ENCODE peak calls at places on chromosomes 2 and 18, in eight cellular contexts. C is neuronal stem cell, K is ovary, R is A549, Q is uterus, Z is AML-193, G is NCI-H460, H is choroid plexus epithelial cell. V is an unnamed sample.

GRCh38 chr2:124978597-124978996 is 953.5 kb downstream of the CNTNAP5 start:
- DNase-seq in Z (no peak), K (no peak), G (no peak), C (no peak), H (no peak), R (no peak), Q (no peak), V (no peak)

GRCh38 chr2:36246320-36246990 is 109.1 kb upstream of the CRIM1 start:
- DNase-seq in H (peak), Z (peak), K (no peak), G (no peak), R (no peak), C (no peak), Q (no peak), V (no peak)

GRCh38 chr2:34997779-34998178 is 1357.8 kb upstream of the CRIM1 start:
- DNase-seq in Q (no peak), R (no peak), C (no peak), H (no peak), Z (no peak), K (no peak), G (no peak), V (no peak)

GRCh38 chr2:105102963-105103421 is 65.1 kb downstream of the MRPS9 start:
- DNase-seq in K (no peak), Z (no peak), R (peak), Q (no peak), H (peak), C (peak), G (no peak), V (peak)

GRCh38 chr2:213669657-213670056 is 385.4 kb downstream of the SPAG16 start:
- DNase-seq in G (no peak), Z (no peak), R (no peak), Q (no peak), H (no peak), K (no peak), C (no peak), V (no peak)

GRCh38 chr18:76850112-76850511 is 27.8 kb downstream of the ZNF236 start:
- DNase-seq in G (no peak), K (no peak), R (no peak), Z (no peak), H (no peak), C (no peak), Q (no peak), V (no peak)

GRCh38 chr2:127606594-127607398 is 39.2 kb upstream of the GPR17 start:
- DNase-seq in Z (no peak), C (no peak), R (no peak), G (no peak), K (no peak), H (no peak), Q (no peak), V (peak)

GRCh38 chr2:27667439-27667838 is 3.8 kb downstream of the SLC4A1AP start:
- DNase-seq in C (no peak), K (no peak), Z (peak), R (no peak), Q (no peak), H (no peak), G (no peak), V (no peak)

GRCh38 chr2:6470518-6470917 is 395.2 kb downstream of the CMPK2 start:
- DNase-seq in K (no peak), Z (no peak), C (peak), G (no peak), R (no peak), Q (no peak), H (no peak), V (no peak)

GRCh38 chr18:28974504-28974903 is 797.6 kb upstream of the CDH2 start:
- DNase-seq in C (no peak), Q (no peak), R (no peak), K (no peak), G (no peak), H (no peak), Z (no peak), V (no peak)

GRCh38 chr2:240958366-240959213 is 39.8 kb upstream of the SNED1 start:
- DNase-seq in G (no peak), Q (no peak), K (peak), H (no peak), C (no peak), R (no peak), Z (no peak), V (peak)

GRCh38 chr18:63161728-63162195 is 157.8 kb downstream of the BCL2 start:
- DNase-seq in C (no peak), K (peak), Q (peak), G (no peak), H (peak), Z (peak), R (peak), V (no peak)

GRCh38 chr2:72138921-72139381 is 8.7 kb downstream of the CYP26B1 start:
- DNase-seq in H (no peak), R (no peak), Q (peak), G (no peak), K (no peak), Z (no peak), C (no peak), V (peak)

GRCh38 chr2:186503827-186504606 is 18.0 kb downstream of the ZC3H15 start:
- DNase-seq in G (peak), R (peak), K (no peak), H (peak), C (no peak), Q (no peak), Z (peak), V (no peak)

GRCh38 chr2:117470311-117471095 is 344.0 kb upstream of the DDX18 start:
- DNase-seq in G (peak), H (no peak), Q (no peak), R (peak), C (peak), Z (peak), K (no peak), V (peak)

GRCh38 chr18:58288922-58289797 is 245.1 kb downstream of the NEDD4L start:
- DNase-seq in R (no peak), Z (no peak), Q (no peak), K (no peak), H (peak), G (no peak), C (no peak), V (no peak)

GRCh38 chr2:229416116-229416694 is 145.1 kb upstream of the PID1 start:
- DNase-seq in R (no peak), C (no peak), Q (peak), K (peak), Z (peak), G (no peak), H (peak), V (no peak)

GRCh38 chr2:47422016-47422415 is 19.1 kb downstream of the MSH2 start:
- DNase-seq in C (no peak), Q (no peak), G (no peak), Z (no peak), K (no peak), H (peak), R (no peak), V (no peak)

GRCh38 chr2:119760237-119760807 is 600 bp downstream of the PTPN4 start:
- DNase-seq in K (no peak), Q (no peak), H (no peak), C (no peak), G (no peak), R (no peak), Z (no peak), V (peak)

GRCh38 chr2:19361325-19361990 is 3.0 kb upstream of the OSR1 start:
- DNase-seq in K (no peak), Q (no peak), G (no peak), H (peak), R (no peak), Z (no peak), C (no peak), V (peak)

GRCh38 chr2:188668017-188668663 is 306.0 kb upstream of the COL3A1 start:
- DNase-seq in H (peak), Z (no peak), K (no peak), R (peak), Q (no peak), G (no peak), C (no peak), V (no peak)

GRCh38 chr2:147096671-147097070 is 748.2 kb upstream of the ACVR2A start:
- DNase-seq in C (no peak), Q (no peak), H (peak), R (no peak), G (no peak), Z (no peak), K (no peak), V (no peak)

GRCh38 chr2:45723857-45724256 is 72.4 kb downstream of the PRKCE start:
- DNase-seq in K (no peak), Q (no peak), G (no peak), Z (no peak), H (no peak), R (no peak), C (no peak), V (no peak)

GRCh38 chr2:22855761-22856184 is 529.2 kb upstream of the KLHL29 start:
- DNase-seq in C (no peak), Q (no peak), R (no peak), G (no peak), H (no peak), K (no peak), Z (no peak), V (no peak)

GRCh38 chr2:132668189-132668833 is 1.7 kb downstream of the LYPD1 start:
- DNase-seq in Z (no peak), C (no peak), G (no peak), K (no peak), R (peak), Q (no peak), H (no peak), V (peak)

GRCh38 chr18:54197747-54198411 is 26.6 kb downstream of the MBD2 start:
- DNase-seq in R (no peak), Q (no peak), H (no peak), K (no peak), Z (no peak), G (no peak), C (no peak), V (no peak)